ENCODE peak calls at places on chromosome 12, in four cellular contexts. H is HepG2, Q is GM12878, P is K562. S is an unnamed sample.

GRCh38 chr12:78898416-78898815 is 33.8 kb downstream of the SYT1 start:
- DNase-seq in P (no peak), Q (no peak), H (no peak), S (no peak)

GRCh38 chr12:126218697-126219096 is 1153.5 kb downstream of the AACS start:
- DNase-seq in P (no peak), H (no peak), Q (no peak), S (no peak)

GRCh38 chr12:49345048-49345839 is 1.4 kb upstream of the DNAJC22 start:
- DNase-seq in H (no peak), Q (no peak), P (no peak), S (no peak)

GRCh38 chr12:48336066-48336465 is 14.7 kb downstream of the ZNF641 start:
- DNase-seq in H (no peak), Q (no peak), P (no peak), S (no peak)

GRCh38 chr12:22880810-22881209 is 255.8 kb downstream of the ETNK1 start:
- DNase-seq in H (no peak), P (no peak), Q (no peak), S (no peak)

GRCh38 chr12:2682301-2683282 is 112.2 kb upstream of the FKBP4 start:
- DNase-seq in Q (no peak), P (no peak), H (peak), S (no peak)

GRCh38 chr12:96344124-96344695 is 56.0 kb downstream of the CDK17 start:
- DNase-seq in H (no peak), Q (no peak), P (no peak), S (no peak)

GRCh38 chr12:95083938-95084337 is 10.5 kb upstream of the NR2C1 start:
- DNase-seq in H (no peak), P (no peak), Q (no peak), S (peak)

GRCh38 chr12:90548595-90548994 is 406.4 kb downstream of the CCER1 start:
- DNase-seq in Q (no peak), P (no peak), H (no peak), S (no peak)

GRCh38 chr12:7060353-7060954 is at the start of gene C1S:
- DNase-seq in P (peak), H (peak), Q (no peak), S (peak)

GRCh38 chr12:74890237-74890599 is 319.4 kb downstream of the KCNC2 start:
- DNase-seq in Q (no peak), H (peak), P (no peak), S (peak)

GRCh38 chr12:98127336-98127679 is 388.1 kb upstream of the TMPO start:
- DNase-seq in Q (no peak), H (no peak), P (no peak), S (no peak)

GRCh38 chr12:102879144-102879763 is 37.8 kb downstream of the PAH start:
- DNase-seq in Q (peak), P (peak), H (no peak), S (peak)

GRCh38 chr12:41801261-41801660 is 343.4 kb downstream of the GXYLT1 start:
- DNase-seq in Q (no peak), P (no peak), H (no peak), S (no peak)

GRCh38 chr12:16606201-16606849 is 363 bp upstream of the LMO3 start:
- DNase-seq in P (no peak), Q (no peak), H (no peak), S (peak)

GRCh38 chr12:57093412-57094193 is 4.7 kb downstream of the NAB2 start:
- DNase-seq in P (peak), H (no peak), Q (no peak), S (peak)
- TF ChIP-seq TARDBP in P (no peak), H (no peak), Q (no peak), S (no peak)

GRCh38 chr12:40622246-40622838 is 69.9 kb upstream of the CNTN1 start:
- DNase-seq in P (peak), Q (no peak), H (peak), S (peak)
- TF ChIP-seq FOXK2 in P (no peak), Q (no peak), H (no peak), S (no peak)

GRCh38 chr12:50988871-50989270 is 36.5 kb downstream of the HIGD1C start:
- DNase-seq in Q (no peak), P (no peak), H (no peak), S (no peak)

GRCh38 chr12:50986961-50987737 is 34.8 kb downstream of the HIGD1C start:
- DNase-seq in P (peak), H (peak), Q (no peak), S (peak)

GRCh38 chr12:50984899-50985298 is 32.6 kb downstream of the HIGD1C start:
- DNase-seq in H (no peak), P (no peak), Q (no peak), S (no peak)

GRCh38 chr12:50988051-50988450 is 35.7 kb downstream of the HIGD1C start:
- DNase-seq in H (no peak), P (no peak), Q (no peak), S (no peak)

GRCh38 chr12:50985322-50985721 is 33.0 kb downstream of the HIGD1C start:
- DNase-seq in P (no peak), Q (no peak), H (peak), S (no peak)
- TF ChIP-seq TARDBP in P (no peak), Q (no peak), H (no peak), S (no peak)

GRCh38 chr12:66751432-66752113 is 72.7 kb upstream of the GRIP1 start:
- DNase-seq in H (no peak), Q (no peak), P (no peak), S (peak)
- TF ChIP-seq FOXK2 in H (no peak), Q (no peak), P (no peak), S (peak)

GRCh38 chr12:19203539-19204506 is 74.3 kb downstream of the PLEKHA5 start:
- DNase-seq in H (no peak), Q (no peak), P (no peak), S (no peak)

GRCh38 chr12:19199322-19199721 is 69.8 kb downstream of the PLEKHA5 start:
- DNase-seq in Q (no peak), P (no peak), H (no peak), S (no peak)

GRCh38 chr12:19200261-19200660 is 70.7 kb downstream of the PLEKHA5 start:
- DNase-seq in Q (no peak), H (no peak), P (no peak), S (no peak)

GRCh38 chr12:19203013-19203412 is 73.5 kb downstream of the PLEKHA5 start:
- DNase-seq in H (no peak), Q (no peak), P (no peak), S (no peak)

DNA sequence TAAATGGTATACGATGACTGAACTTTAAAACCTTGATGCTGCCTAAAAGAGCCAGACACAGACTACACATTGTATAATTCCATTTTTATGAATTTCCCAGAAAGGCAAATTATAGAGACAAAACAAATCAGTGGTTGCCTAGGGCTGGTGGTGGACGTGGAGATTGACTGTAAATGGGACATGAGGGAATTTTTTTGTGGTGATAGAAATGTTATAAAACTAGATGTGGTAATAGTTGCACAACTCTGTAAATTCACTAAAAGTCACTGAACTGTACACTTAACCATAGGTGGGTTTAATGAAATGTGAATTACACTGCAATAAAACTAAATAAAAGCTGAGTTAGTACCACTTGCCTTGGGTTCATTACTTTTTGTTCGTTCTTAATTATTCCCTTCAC is 72.1 kb downstream of the PLEKHA5 start:
- DNase-seq in P (no peak), Q (no peak), H (no peak), S (no peak)
- TF ChIP-seq TARDBP in P (no peak), Q (no peak), H (no peak), S (no peak)

GRCh38 chr12:27333311-27334009 is 824 bp downstream of the BMAL2 start:
- DNase-seq in P (no peak), Q (no peak), H (no peak), S (peak)
- TF ChIP-seq FOXK2 in P (no peak), Q (no peak), H (no peak), S (no peak)

GRCh38 chr12:116288735-116289134 is 11.2 kb upstream of the MED13L start:
- DNase-seq in P (no peak), H (no peak), Q (no peak), S (no peak)

GRCh38 chr12:116280590-116281290 is 3.2 kb upstream of the MED13L start:
- DNase-seq in Q (no peak), P (no peak), H (peak), S (no peak)

GRCh38 chr12:116287850-116288301 is 10.4 kb upstream of the MED13L start:
- DNase-seq in P (no peak), Q (no peak), H (no peak), S (no peak)

GRCh38 chr12:116282371-116283286 is 5.1 kb upstream of the MED13L start:
- DNase-seq in H (no peak), P (peak), Q (no peak), S (no peak)

GRCh38 chr12:116284401-116284800 is 6.9 kb upstream of the MED13L start:
- DNase-seq in P (no peak), Q (no peak), H (no peak), S (no peak)
- TF ChIP-seq TARDBP in P (no peak), Q (no peak), H (no peak), S (no peak)

GRCh38 chr12:117854339-117855012 is 114.3 kb downstream of the KSR2 start:
- DNase-seq in H (peak), P (peak), Q (no peak), S (peak)
- TF ChIP-seq FOXK2 in H (no peak), P (no peak), Q (no peak), S (no peak)